ENCODE peak calls at places on chromosomes 7 and 10, in six cellular contexts. Z is SK-N-SH, K is ovary, M is A549, I is HepG2, D is H1. B is an unnamed sample.

GRCh38 chr7:150631866-150632864 is at the start of gene GIMAP6:
- DNase-seq in I (no peak), M (no peak), K (no peak), D (no peak), Z (no peak), B (no peak)

GRCh38 chr10:90437452-90437851 is 420.4 kb downstream of the HTR7 start:
- DNase-seq in M (no peak), Z (no peak), K (no peak), D (no peak), I (no peak), B (no peak)

GRCh38 chr7:82723411-82723810 is 279.8 kb upstream of the CACNA2D1 start:
- DNase-seq in M (no peak), K (no peak), Z (no peak), D (no peak), I (no peak), B (no peak)

GRCh38 chr7:141652691-141653090 is 49.3 kb downstream of the DENND11 start:
- DNase-seq in Z (no peak), D (no peak), M (no peak), K (no peak), I (no peak), B (no peak)

GRCh38 chr7:115229401-115230083 is 307.6 kb downstream of the MDFIC start:
- DNase-seq in K (no peak), I (peak; percentile 1), D (no peak), Z (no peak), M (no peak), B (no peak)

GRCh38 chr10:125137601-125138438 is 22.5 kb downstream of the CTBP2 start:
- DNase-seq in M (no peak), D (no peak), I (no peak), K (no peak), Z (no peak), B (no peak)

GRCh38 chr7:124783271-124783670 is 17.7 kb upstream of the GPR37 start:
- DNase-seq in D (no peak), I (no peak), K (no peak), Z (no peak), M (no peak), B (no peak)

GRCh38 chr7:43583424-43584199 is 704 bp downstream of the STK17A start:
- DNase-seq in I (peak; percentile 25), D (peak; percentile 69), Z (peak; percentile 76), M (peak; percentile 75), K (peak; percentile 77), B (peak; percentile 30)

GRCh38 chr7:39637963-39638485 is 14.7 kb downstream of the RALA start:
- DNase-seq in D (no peak), I (no peak), K (no peak), M (no peak), Z (no peak), B (no peak)

GRCh38 chr7:112452102-112452888 is 2.0 kb downstream of the IFRD1 start:
- DNase-seq in I (peak; percentile 42), Z (peak; percentile 20), D (peak; percentile 51), K (peak; percentile 55), M (peak; percentile 24), B (peak; percentile 68)

GRCh38 chr7:5702876-5703571 is 78.4 kb downstream of the RNF216 start:
- DNase-seq in I (no peak), K (no peak), Z (no peak), M (peak; percentile 29), D (no peak), B (no peak)

GRCh38 chr7:126485791-126486190 is 767.0 kb downstream of the GRM8 start:
- DNase-seq in Z (no peak), M (no peak), I (no peak), D (no peak), K (no peak), B (no peak)

GRCh38 chr10:11264481-11265044 is 246.9 kb downstream of the CELF2 start:
- DNase-seq in Z (no peak), I (no peak), K (no peak), D (no peak), M (no peak), B (no peak)
- TF ChIP-seq EP300 in Z (no peak), I (no peak), K (no peak), D (no peak), M (no peak), B (no peak)

GRCh38 chr7:76329479-76329878 is 27.0 kb downstream of the HSPB1 start:
- DNase-seq in K (peak; percentile 42), Z (no peak), I (no peak), D (no peak), M (no peak), B (no peak)
- H3K4me1 ChIP-seq in K (peaks cover 7% of the 10 kb centered on the region), Z (peaks cover 18% of the 10 kb centered on the region), I (peaks cover 24% of the 10 kb centered on the region), D (no peaks in the 10 kb centered on the region), M (peaks cover 59% of the 10 kb centered on the region), B (peaks cover 20% of the 10 kb centered on the region)

DNA sequence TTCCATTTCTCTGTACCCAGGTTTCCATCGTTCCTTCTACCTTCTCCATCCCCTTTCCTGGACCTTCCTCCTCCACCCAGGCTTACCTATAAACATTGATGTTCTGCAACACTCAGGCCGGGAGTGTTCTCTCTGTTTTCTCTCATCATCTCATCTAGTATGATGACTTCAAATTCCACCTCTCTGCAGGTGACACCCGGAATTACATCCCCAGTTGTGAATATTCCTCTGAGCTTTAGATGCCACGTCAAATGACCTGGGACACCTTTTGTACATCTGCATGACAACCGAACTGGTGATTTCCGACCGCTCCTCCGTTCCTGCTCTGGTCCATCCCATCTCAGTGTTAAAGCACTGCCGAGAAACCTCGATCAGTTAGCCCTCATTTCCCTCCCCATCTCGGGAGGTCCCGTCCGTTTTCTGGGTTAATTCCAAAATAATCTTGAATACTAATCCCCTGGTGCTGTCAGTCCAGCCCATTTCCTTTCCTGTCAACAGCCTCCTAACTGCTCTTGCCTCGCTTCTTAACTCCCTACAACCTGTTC is 76.7 kb upstream of the SAMD8 start:
- DNase-seq in I (no peak), D (no peak), Z (no peak), M (no peak), K (no peak), B (no peak)
- TF ChIP-seq CTCF in I (no peak), D (no peak), Z (peak; percentile 7), M (no peak), K (no peak), B (peak; percentile 10)

DNA sequence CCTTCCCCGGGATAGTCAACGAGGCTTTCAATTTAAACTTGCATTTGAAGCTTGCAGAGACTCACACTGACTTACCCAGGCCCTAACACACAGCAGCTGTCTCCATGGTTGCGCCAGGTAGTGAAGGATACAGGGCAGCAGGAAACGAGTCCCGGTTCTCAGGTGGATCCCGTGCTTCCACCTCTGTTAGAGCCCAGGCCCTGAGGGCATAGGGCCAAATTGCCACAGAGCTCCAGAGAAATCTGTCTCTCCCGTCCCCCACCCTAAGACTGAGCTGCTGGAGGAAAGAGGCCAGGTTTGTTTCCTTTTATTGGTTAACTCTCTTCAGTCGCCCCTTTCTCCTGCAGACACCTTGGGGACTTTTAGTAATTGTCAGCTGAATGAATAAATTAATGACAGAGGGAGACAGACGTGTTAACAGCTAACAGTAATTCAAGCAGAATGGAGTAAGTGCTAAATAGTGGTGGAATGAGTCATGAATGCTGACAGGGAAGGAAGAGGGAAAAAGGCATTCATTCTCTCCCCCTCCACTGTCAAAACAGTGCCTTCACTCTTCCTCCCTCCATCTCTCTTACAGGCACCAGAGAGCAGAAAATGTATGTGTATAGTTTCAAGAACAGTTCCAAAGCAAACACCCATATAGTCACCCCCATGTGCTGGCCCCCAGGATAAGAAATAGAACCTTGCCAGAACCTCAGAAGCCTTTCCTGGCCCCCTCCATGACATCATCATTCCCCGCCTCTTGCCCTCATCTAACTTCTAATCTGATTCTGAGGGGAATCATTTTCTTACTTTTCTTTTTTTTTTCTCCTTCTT is 16.7 kb upstream of the DLG5 start:
- DNase-seq in I (peak; percentile 42), M (peak; percentile 43), K (no peak), Z (no peak), D (peak; percentile 54), B (no peak)
- TF ChIP-seq EP300 in I (no peak), M (no peak), K (no peak), Z (no peak), D (no peak), B (no peak)

DNA sequence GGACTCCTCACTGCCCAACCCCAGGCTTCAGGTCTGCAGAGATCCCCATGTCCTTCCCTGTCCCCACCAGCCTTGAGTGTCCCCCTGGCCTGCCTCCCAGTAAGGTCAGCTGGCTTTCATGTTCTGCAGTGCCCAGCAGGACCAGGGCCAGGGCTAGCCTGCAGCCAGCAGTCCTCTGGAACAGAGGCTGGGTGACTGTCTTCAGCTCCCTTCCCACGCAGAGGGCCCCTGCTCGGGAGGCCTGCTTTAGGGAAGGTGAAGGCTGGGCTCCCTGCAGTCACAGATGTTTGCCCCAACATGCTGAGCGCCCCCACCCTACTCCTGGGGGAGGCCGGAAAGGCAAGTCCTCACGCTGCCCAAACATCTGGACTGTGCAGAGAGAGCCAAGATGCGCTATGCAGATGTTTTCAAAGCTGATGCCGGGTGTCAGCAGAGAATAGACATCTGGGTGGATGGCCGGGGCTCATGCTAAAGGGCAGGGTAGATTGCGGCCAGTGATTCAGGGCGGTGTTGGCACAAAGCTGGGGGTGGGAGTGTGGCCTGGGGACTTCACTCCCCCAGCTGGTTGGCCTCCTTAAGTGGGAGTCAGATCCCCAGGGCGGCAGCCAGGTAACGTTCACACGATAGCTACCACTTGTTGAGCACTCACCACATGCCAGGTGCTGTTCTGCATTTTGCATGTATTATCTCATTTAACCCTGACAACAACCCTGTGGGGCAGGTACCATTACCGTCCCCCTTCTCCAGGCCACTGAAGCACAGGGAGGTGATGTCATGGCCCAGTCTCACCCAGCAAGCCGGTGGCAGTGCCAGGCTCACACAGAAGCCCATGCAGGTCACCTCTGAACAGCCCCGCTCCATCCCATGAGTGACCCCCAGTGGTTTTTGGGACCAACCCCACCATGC is 71.2 kb upstream of the COL13A1 start:
- DNase-seq in K (peak; percentile 56), D (no peak), Z (peak; percentile 56), M (no peak), I (no peak), B (no peak)
- H3K4me1 ChIP-seq in K (peaks cover 9% of the 10 kb centered on the region), D (peaks cover 9% of the 10 kb centered on the region), Z (peaks cover 45% of the 10 kb centered on the region), M (peaks cover 32% of the 10 kb centered on the region), I (peaks cover 8% of the 10 kb centered on the region), B (no peaks in the 10 kb centered on the region)

B was measured in tibial nerve.